ENCODE peak calls at places on chromosomes 16 and 17, in six cellular contexts. G, Q, Y, M, X and K are unnamed samples.

GRCh38 chr17:44543905-44544523 is 13.3 kb upstream of the FZD2 start:
- DNase-seq in G (no peak), M (no peak), Y (no peak), Q (no peak), X (no peak), K (no peak)

GRCh38 chr16:49048557-49048956 is 233.1 kb downstream of the CBLN1 start:
- DNase-seq in Y (no peak), X (peak), M (peak), Q (no peak), G (no peak), K (no peak)

GRCh38 chr17:55527520-55528118 is 16.4 kb upstream of the SMIM36 start:
- DNase-seq in G (no peak), M (peak), Y (peak), X (peak), Q (no peak), K (no peak)

GRCh38 chr16:559021-559380 is 1.2 kb upstream of the PRR35 start:
- DNase-seq in Q (no peak), X (no peak), G (no peak), Y (no peak), M (no peak), K (no peak)

GRCh38 chr17:73256220-73256619 is 5.5 kb downstream of the CPSF4L start:
- DNase-seq in M (no peak), Q (no peak), Y (no peak), G (no peak), X (no peak), K (no peak)

GRCh38 chr17:72119963-72120877 is 600 bp upstream of the SOX9 start:
- DNase-seq in G (peak), X (peak), Q (no peak), Y (peak), M (peak), K (peak)

GRCh38 chr16:48574148-48574547 is 35.8 kb downstream of the N4BP1 start:
- DNase-seq in Y (no peak), M (no peak), X (no peak), G (no peak), Q (no peak), K (no peak)

GRCh38 chr17:76557368-76558209 is 17.7 kb downstream of the PRCD start:
- DNase-seq in M (peak), Y (peak), G (peak), X (peak), Q (peak), K (peak)

DNA sequence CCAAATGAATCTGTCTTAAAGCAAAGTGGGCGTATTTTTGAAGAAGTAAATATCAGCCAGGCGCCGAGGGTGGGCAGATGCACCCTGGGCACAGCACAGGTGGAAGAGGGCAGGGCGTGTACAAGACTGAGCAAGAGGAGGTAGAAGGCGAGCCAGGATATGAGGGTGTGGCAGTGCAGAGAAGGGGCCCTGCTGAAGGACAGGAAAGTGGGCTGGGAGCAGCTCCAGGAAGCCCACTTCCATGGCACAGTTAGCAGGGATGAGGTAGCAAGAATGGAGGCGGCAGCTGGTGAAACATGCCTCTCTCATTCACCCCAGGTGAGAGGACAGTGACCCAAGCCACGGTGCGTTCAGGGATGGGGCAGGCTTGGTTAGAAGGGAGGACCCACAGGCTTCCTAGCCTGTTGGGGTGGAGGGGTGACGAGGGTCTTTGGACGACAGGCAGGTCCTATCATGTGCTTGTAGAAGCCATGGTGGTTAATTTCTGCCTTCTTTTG is 149.3 kb downstream of the CLEC16A start:
- DNase-seq in M (no peak), X (no peak), Q (no peak), G (no peak), Y (no peak), K (no peak)
- H3K27ac ChIP-seq in M (no peak), X (no peak), Q (peak), G (no peak), Y (peak), K (no peak)

DNA sequence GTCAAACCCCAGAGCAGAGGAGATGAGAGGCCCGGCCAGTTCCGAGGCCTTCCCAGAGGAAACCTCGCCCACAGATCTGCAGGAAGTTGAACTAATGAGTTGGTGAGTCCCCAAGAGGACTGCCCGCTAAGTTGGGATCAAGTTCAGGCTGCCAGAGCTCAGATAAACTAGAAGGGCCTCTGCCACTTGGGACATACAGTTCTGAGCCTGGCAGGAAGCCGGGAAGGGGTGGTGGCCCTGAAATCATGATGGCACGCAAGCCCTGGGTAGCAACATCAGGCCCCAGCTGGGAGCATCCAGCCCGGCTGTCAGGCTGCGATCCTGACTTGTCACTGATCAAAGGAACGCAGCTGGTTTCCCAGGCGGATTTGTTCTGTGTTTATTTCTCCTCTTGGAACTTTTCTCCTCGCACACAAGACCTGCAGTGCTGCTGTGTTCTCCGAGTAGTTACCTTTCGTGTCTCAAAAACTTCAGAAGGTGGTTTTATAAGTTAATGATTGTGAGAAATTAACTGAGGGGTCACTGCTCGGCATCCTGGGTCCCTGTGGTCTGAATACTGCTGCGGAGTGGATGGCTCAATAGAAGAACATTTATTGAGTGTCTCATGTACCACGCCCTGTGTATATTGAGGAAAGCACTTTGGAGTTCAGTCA is 8.0 kb upstream of the WFDC1 start:
- DNase-seq in Q (no peak), G (peak), M (no peak), Y (peak), X (peak), K (peak)
- H3K27ac ChIP-seq in Q (no peak), G (peak), M (no peak), Y (peak), X (no peak), K (peak)

GRCh38 chr17:28059675-28060074 is 17.2 kb downstream of the NLK start:
- DNase-seq in X (no peak), M (no peak), Q (no peak), G (no peak), Y (no peak), K (no peak)
- H3K27ac ChIP-seq in X (no peak), M (no peak), Q (no peak), G (no peak), Y (no peak), K (no peak)

GRCh38 chr17:75060434-75061054 is 13.5 kb downstream of the KCTD2 start:
- DNase-seq in X (no peak), G (peak), Q (no peak), M (no peak), Y (no peak), K (peak)

GRCh38 chr17:75059369-75060345 is 12.6 kb downstream of the KCTD2 start:
- DNase-seq in X (peak), Y (peak), G (no peak), M (no peak), Q (peak), K (no peak)

GRCh38 chr17:75061055-75061438 is 14.0 kb downstream of the KCTD2 start:
- DNase-seq in X (no peak), G (no peak), Y (no peak), Q (no peak), M (no peak), K (no peak)

GRCh38 chr17:75063201-75063600 is 16.2 kb downstream of the KCTD2 start:
- DNase-seq in X (no peak), G (no peak), Y (no peak), M (no peak), Q (no peak), K (no peak)

GRCh38 chr17:75061618-75062017 is 14.6 kb downstream of the KCTD2 start:
- DNase-seq in M (no peak), Y (no peak), Q (no peak), G (no peak), X (no peak), K (no peak)
- H3K27ac ChIP-seq in M (no peak), Y (no peak), Q (no peak), G (no peak), X (no peak), K (no peak)